ENCODE peak calls at places on chromosomes 5 and 9, in six cellular contexts. Y is right cardiac atrium; Z is spleen; O is heart right ventricle; E is IMR-90; W is naive thymus-derived CD4-positive, alpha-beta T cell. M is an unnamed sample.

GRCh38 chr9:18743421-18743820 is 269.5 kb downstream of the ADAMTSL1 start:
- DNase-seq in Z (no peak), Y (no peak), O (no peak), E (no peak), W (no peak), M (no peak)

GRCh38 chr5:58172946-58173345 is 286.9 kb downstream of the PLK2 start:
- DNase-seq in W (no peak), O (no peak), Y (no peak), Z (no peak), E (no peak), M (no peak)

GRCh38 chr5:144207875-144208444 is 37.3 kb downstream of the KCTD16 start:
- DNase-seq in E (no peak), Y (no peak), W (no peak), O (no peak), Z (no peak), M (no peak)

GRCh38 chr5:14054965-14055963 is 87.9 kb upstream of the TRIO start:
- DNase-seq in Z (no peak), O (no peak), Y (no peak), W (no peak), E (peak; percentile 81), M (no peak)

GRCh38 chr5:53123702-53124101 is 14.1 kb upstream of the MOCS2 start:
- DNase-seq in Z (no peak), W (no peak), O (no peak), Y (no peak), E (peak; percentile 40), M (no peak)

GRCh38 chr9:112914524-112914923 is 23.8 kb upstream of the SLC46A2 start:
- DNase-seq in E (no peak), Y (peak; percentile 39), O (no peak), Z (no peak), W (no peak), M (no peak)

GRCh38 chr5:110478899-110479298 is 247.6 kb downstream of the TMEM232 start:
- DNase-seq in Z (no peak), O (no peak), Y (no peak), E (peak; percentile 74), W (no peak), M (no peak)

GRCh38 chr9:104075801-104076753 is 18.0 kb upstream of the SMC2 start:
- DNase-seq in O (no peak), E (peak; percentile 66), Y (no peak), W (no peak), Z (no peak), M (no peak)

GRCh38 chr9:86660146-86660545 is 287.2 kb downstream of the GAS1 start:
- DNase-seq in Z (no peak), O (no peak), W (no peak), Y (no peak), E (peak; percentile 94), M (no peak)

GRCh38 chr5:156675402-156675801 is 174.7 kb upstream of the PPP1R2B start:
- DNase-seq in Z (no peak), Y (no peak), W (no peak), O (no peak), E (peak; percentile 31), M (no peak)

DNA sequence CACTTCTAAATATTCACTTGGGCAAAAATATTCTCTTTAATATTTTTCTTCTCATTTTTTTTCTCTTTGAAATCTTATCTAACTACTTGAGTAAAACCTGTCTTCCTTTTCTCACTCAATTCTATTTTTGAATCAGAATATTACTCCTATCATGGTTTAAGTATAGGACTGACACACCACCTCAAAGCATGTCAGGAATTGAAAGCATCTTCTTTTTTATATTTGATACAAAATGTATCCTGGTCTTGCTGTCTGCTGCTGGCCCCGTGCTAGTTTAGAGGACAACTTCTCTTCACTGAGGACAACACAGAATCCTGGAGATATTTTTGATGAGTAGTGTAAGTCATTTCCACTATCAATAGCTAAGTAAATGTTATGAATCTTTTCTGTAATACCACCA is 383.6 kb downstream of the GADD45G start:
- DNase-seq in W (no peak), Z (no peak), E (peak; percentile 4), O (no peak), Y (no peak), M (no peak)
- H3K4me3 ChIP-seq in W (no peak overlapping the region), Z (no peak overlapping the region), E (no peak overlapping the region), O (no peak overlapping the region), Y (no peak overlapping the region), M (no peak overlapping the region)

DNA sequence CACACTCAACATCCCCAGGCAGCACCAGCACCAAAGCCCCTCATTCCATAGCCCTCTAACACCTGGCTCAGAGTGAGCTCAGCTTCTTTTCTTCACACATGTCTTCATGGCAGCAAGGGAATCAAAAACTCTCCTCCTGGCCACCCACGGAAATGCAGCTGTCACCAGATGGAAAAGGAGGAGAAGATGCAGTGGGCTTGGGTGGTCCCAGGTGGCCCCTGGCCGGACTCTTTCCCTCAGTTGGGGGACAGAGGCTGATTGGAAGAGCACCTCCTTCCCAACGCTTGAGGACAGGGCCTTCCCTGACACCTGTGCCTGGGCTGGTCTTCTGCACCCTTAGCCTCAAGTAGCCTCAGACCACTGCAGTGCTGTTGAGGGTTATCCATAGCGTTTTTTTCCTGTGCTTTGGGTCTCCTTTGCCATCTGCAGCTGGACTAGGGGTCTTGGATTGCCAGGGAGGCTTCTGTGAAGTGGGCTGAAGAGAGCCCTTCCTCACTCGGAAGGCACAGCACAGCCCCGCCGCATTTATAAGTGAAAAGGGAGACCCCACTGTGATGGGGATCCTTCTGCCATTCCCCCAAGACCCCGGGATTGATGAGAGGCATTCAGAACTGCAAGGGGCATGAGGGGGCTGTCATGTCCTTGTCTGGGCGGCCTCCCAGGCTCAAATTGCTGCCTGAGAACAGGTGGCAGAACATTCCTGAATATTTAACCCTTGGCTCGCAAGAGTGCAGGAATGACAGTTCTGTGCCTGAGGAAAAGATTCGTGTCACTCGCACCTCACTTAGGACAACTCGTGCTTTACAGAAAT is 200.0 kb downstream of the AUH start:
- DNase-seq in Y (no peak), W (no peak), Z (no peak), E (no peak), O (no peak), M (no peak)
- H3K27ac ChIP-seq in Y (no peak overlapping the region), W (no peak overlapping the region), Z (no peak overlapping the region), E (peak overlapping the region; percentile 10), O (peak overlapping the region; percentile 15), M (no peak overlapping the region)

DNA sequence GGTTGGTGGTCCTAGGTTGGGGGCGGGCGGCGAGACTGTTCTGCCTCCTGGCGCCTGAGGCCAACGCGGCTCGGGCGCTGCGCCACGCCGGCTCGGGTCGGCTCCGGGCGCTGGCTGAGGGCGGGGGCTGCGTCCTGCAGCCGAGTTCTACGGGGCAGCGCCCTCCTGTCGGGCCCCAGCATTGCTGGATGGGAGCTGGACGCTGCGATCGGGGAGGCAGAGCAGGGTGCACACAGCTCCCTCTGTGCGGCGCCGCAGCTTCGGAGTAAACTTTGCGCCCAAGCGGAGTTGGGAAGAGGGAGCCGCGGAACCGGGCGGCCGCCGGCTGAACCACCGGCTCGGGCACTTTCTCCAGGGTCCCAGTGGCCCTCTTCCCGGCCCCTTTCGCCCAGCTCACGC is 530 bp downstream of the PRDM6 start:
- DNase-seq in Y (peak; percentile 74), O (no peak), E (peak; percentile 52), Z (no peak), W (no peak), M (peak; percentile 72)
- H3K4me3 ChIP-seq in Y (peak overlapping the region; percentile 81), O (peak overlapping the region; percentile 62), E (peak overlapping the region; percentile 58), Z (peak overlapping the region; percentile 68), W (no peak overlapping the region), M (peak overlapping the region; percentile 45)

GRCh38 chr9:123364241-123364824 is 8.3 kb downstream of the CRB2 start:
- DNase-seq in O (no peak), Y (no peak), W (no peak), E (peak; percentile 61), Z (no peak), M (peak; percentile 46)
- H3K27ac ChIP-seq in O (no peak overlapping the region), Y (no peak overlapping the region), W (no peak overlapping the region), E (no peak overlapping the region), Z (no peak overlapping the region), M (no peak overlapping the region)

DNA sequence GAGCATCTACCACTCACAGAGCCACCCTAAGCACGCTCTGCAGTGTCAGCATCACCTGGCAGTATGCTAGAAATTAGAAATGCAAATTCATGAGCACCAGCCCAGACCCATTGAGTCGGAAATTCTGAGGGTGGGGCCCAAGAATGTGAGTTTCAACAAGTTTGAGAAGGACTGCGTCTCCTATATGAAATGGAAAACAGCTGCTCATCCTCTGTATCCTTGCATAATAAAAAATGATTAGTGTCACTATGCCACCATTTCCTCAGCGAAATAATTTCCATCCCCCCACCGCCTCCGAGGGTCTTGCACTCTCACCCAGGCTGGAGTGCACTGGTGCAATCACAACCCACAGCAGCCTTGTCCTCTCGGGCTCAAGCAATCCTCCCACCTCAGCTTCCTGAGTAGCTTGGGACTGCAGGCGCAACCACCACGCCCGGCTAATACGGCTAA is 1.3 kb upstream of the IQGAP2 start:
- DNase-seq in O (no peak), W (no peak), E (no peak), Y (no peak), Z (peak; percentile 81), M (peak; percentile 39)
- H3K4me3 ChIP-seq in O (peak overlapping the region; percentile 64), W (peak overlapping the region; percentile 81), E (no peak overlapping the region), Y (peak overlapping the region; percentile 63), Z (peak overlapping the region; percentile 97), M (peak overlapping the region; percentile 56)

GRCh38 chr5:81171769-81172168 is 61.4 kb upstream of the CKMT2 start:
- DNase-seq in O (no peak), W (no peak), Z (no peak), E (no peak), Y (no peak), M (no peak)
- H3K27ac ChIP-seq in O (peak overlapping the region; percentile 64), W (no peak overlapping the region), Z (no peak overlapping the region), E (no peak overlapping the region), Y (no peak overlapping the region), M (no peak overlapping the region)